ENCODE peak calls at places on chromosomes 7 and 10, in ten cellular contexts. One of them, this sample, is unnamed. For H3K4me1, the result is how much of the 10 kb centered on the place peaks cover.

GRCh38 chr7:140003913-140004382 is 58.8 kb downstream of the PARP12 start:
- DNase-seq in thoracic aorta: no peak
- DNase-seq in H9: peak
- DNase-seq in transverse colon: peak
- DNase-seq in OCI-LY7: peak
- DNase-seq in lower lobe of right lung: no peak
- DNase-seq in A549: peak
- DNase-seq in PC-3: peak
- DNase-seq in mucosa of descending colon: no peak
- DNase-seq in MM.1S: peak
- DNase-seq in this sample: peak

GRCh38 chr7:122637799-122638198 is 61.1 kb downstream of the RNF133 start:
- DNase-seq in mucosa of descending colon: no peak
- DNase-seq in PC-3: no peak
- DNase-seq in H9: no peak
- DNase-seq in thoracic aorta: no peak
- DNase-seq in transverse colon: no peak
- DNase-seq in OCI-LY7: no peak
- DNase-seq in lower lobe of right lung: no peak
- DNase-seq in A549: no peak
- DNase-seq in MM.1S: no peak
- DNase-seq in this sample: no peak

GRCh38 chr7:142111509-142111908 is at the start of gene MGAM2:
- DNase-seq in A549: no peak
- DNase-seq in mucosa of descending colon: no peak
- DNase-seq in H9: no peak
- DNase-seq in transverse colon: peak
- DNase-seq in MM.1S: no peak
- DNase-seq in lower lobe of right lung: no peak
- DNase-seq in thoracic aorta: no peak
- DNase-seq in PC-3: no peak
- DNase-seq in OCI-LY7: no peak
- DNase-seq in this sample: peak

GRCh38 chr7:157666530-157667040 is 329.8 kb downstream of the DNAJB6 start:
- DNase-seq in mucosa of descending colon: no peak
- DNase-seq in A549: no peak
- DNase-seq in lower lobe of right lung: no peak
- DNase-seq in H9: no peak
- DNase-seq in MM.1S: no peak
- DNase-seq in OCI-LY7: no peak
- DNase-seq in thoracic aorta: no peak
- DNase-seq in PC-3: no peak
- DNase-seq in transverse colon: no peak
- DNase-seq in this sample: no peak

GRCh38 chr7:158651968-158652555 is 52.5 kb downstream of the NCAPG2 start:
- DNase-seq in MM.1S: no peak
- DNase-seq in thoracic aorta: no peak
- DNase-seq in H9: no peak
- DNase-seq in OCI-LY7: no peak
- DNase-seq in lower lobe of right lung: no peak
- DNase-seq in mucosa of descending colon: no peak
- DNase-seq in A549: no peak
- DNase-seq in PC-3: no peak
- DNase-seq in transverse colon: no peak
- DNase-seq in this sample: no peak

GRCh38 chr10:97915761-97916160 is 66.1 kb downstream of the GOLGA7B start:
- DNase-seq in OCI-LY7: no peak
- DNase-seq in A549: no peak
- DNase-seq in lower lobe of right lung: peak
- DNase-seq in mucosa of descending colon: no peak
- DNase-seq in thoracic aorta: no peak
- DNase-seq in MM.1S: no peak
- DNase-seq in H9: no peak
- DNase-seq in transverse colon: no peak
- DNase-seq in PC-3: no peak
- DNase-seq in this sample: no peak

GRCh38 chr10:17749890-17750289 is 2.1 kb upstream of the TMEM236 start:
- DNase-seq in PC-3: no peak
- DNase-seq in thoracic aorta: no peak
- DNase-seq in lower lobe of right lung: no peak
- DNase-seq in transverse colon: no peak
- DNase-seq in MM.1S: no peak
- DNase-seq in OCI-LY7: no peak
- DNase-seq in mucosa of descending colon: no peak
- DNase-seq in A549: no peak
- DNase-seq in H9: no peak
- DNase-seq in this sample: no peak

GRCh38 chr7:100400656-100401055 is 27.4 kb downstream of the PILRA start:
- DNase-seq in thoracic aorta: no peak
- DNase-seq in MM.1S: no peak
- DNase-seq in transverse colon: no peak
- DNase-seq in H9: peak
- DNase-seq in OCI-LY7: peak
- DNase-seq in PC-3: no peak
- DNase-seq in mucosa of descending colon: no peak
- DNase-seq in lower lobe of right lung: no peak
- DNase-seq in A549: no peak
- DNase-seq in this sample: no peak

GRCh38 chr7:48971173-48971572 is 46.8 kb downstream of the CDC14C start:
- DNase-seq in transverse colon: no peak
- DNase-seq in A549: no peak
- DNase-seq in H9: no peak
- DNase-seq in MM.1S: no peak
- DNase-seq in thoracic aorta: no peak
- DNase-seq in PC-3: no peak
- DNase-seq in mucosa of descending colon: no peak
- DNase-seq in lower lobe of right lung: no peak
- DNase-seq in OCI-LY7: no peak
- DNase-seq in this sample: no peak

GRCh38 chr10:7756360-7756992 is 31.3 kb downstream of the KIN start:
- DNase-seq in PC-3: peak
- DNase-seq in H9: peak
- DNase-seq in lower lobe of right lung: no peak
- DNase-seq in transverse colon: peak
- DNase-seq in MM.1S: peak
- DNase-seq in A549: peak
- DNase-seq in thoracic aorta: no peak
- DNase-seq in OCI-LY7: peak
- DNase-seq in mucosa of descending colon: peak
- DNase-seq in this sample: peak

GRCh38 chr7:4683884-4684565 is 1.9 kb downstream of the FOXK1 start:
- DNase-seq in MM.1S: peak
- DNase-seq in thoracic aorta: no peak
- DNase-seq in H9: no peak
- DNase-seq in transverse colon: peak
- DNase-seq in A549: no peak
- DNase-seq in mucosa of descending colon: no peak
- DNase-seq in lower lobe of right lung: peak
- DNase-seq in OCI-LY7: peak
- DNase-seq in PC-3: peak
- DNase-seq in this sample: peak

GRCh38 chr10:29841724-29842649 is 207.2 kb upstream of the SVIL start:
- DNase-seq in mucosa of descending colon: no peak
- DNase-seq in MM.1S: no peak
- DNase-seq in transverse colon: peak
- DNase-seq in thoracic aorta: peak
- DNase-seq in H9: peak
- DNase-seq in A549: peak
- DNase-seq in PC-3: peak
- DNase-seq in lower lobe of right lung: peak
- DNase-seq in OCI-LY7: no peak
- DNase-seq in this sample: peak
- H3K4me1 ChIP-seq in mucosa of descending colon: under half
- H3K4me1 ChIP-seq in MM.1S: under half
- H3K4me1 ChIP-seq in transverse colon: under half
- H3K4me1 ChIP-seq in thoracic aorta: under half
- H3K4me1 ChIP-seq in H9: under half
- H3K4me1 ChIP-seq in A549: under half
- H3K4me1 ChIP-seq in PC-3: under half
- H3K4me1 ChIP-seq in lower lobe of right lung: under half
- H3K4me1 ChIP-seq in OCI-LY7: under half
- H3K4me1 ChIP-seq in this sample: under half

GRCh38 chr10:3764626-3765375 is 20.2 kb downstream of the KLF6 start:
- DNase-seq in thoracic aorta: no peak
- DNase-seq in mucosa of descending colon: no peak
- DNase-seq in H9: no peak
- DNase-seq in transverse colon: peak
- DNase-seq in A549: no peak
- DNase-seq in lower lobe of right lung: no peak
- DNase-seq in MM.1S: peak
- DNase-seq in PC-3: peak
- DNase-seq in OCI-LY7: peak
- DNase-seq in this sample: no peak
- H3K4me1 ChIP-seq in thoracic aorta: under half
- H3K4me1 ChIP-seq in mucosa of descending colon: under half
- H3K4me1 ChIP-seq in H9: under half
- H3K4me1 ChIP-seq in transverse colon: under half
- H3K4me1 ChIP-seq in A549: under half
- H3K4me1 ChIP-seq in lower lobe of right lung: under half
- H3K4me1 ChIP-seq in MM.1S: under half
- H3K4me1 ChIP-seq in PC-3: half or more
- H3K4me1 ChIP-seq in OCI-LY7: under half
- H3K4me1 ChIP-seq in this sample: under half

DNA sequence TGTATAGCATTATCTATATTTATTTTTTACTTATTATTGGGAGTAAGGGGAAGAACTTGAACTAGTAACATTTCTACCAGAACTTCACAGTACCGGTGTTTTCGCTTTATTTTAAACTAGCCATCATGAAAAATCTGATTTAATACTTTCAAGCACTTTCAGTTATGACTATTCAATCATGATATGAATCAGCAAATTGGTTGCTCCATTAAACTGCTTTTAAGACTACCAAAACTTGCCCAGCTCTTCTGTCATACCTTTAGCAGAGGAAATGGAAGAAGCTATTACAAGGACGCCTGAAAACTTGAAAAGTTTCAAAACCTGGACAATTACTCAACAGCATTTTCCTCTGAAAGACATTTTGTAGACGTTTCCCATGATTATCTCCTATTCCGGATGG is 2.1 kb downstream of the JAZF1 start:
- DNase-seq in A549: no peak
- DNase-seq in lower lobe of right lung: no peak
- DNase-seq in thoracic aorta: no peak
- DNase-seq in transverse colon: no peak
- DNase-seq in OCI-LY7: no peak
- DNase-seq in PC-3: peak
- DNase-seq in MM.1S: no peak
- DNase-seq in H9: no peak
- DNase-seq in mucosa of descending colon: no peak
- DNase-seq in this sample: no peak
- H3K4me1 ChIP-seq in A549: under half
- H3K4me1 ChIP-seq in lower lobe of right lung: under half
- H3K4me1 ChIP-seq in thoracic aorta: under half
- H3K4me1 ChIP-seq in transverse colon: under half
- H3K4me1 ChIP-seq in OCI-LY7: half or more
- H3K4me1 ChIP-seq in PC-3: under half
- H3K4me1 ChIP-seq in MM.1S: under half
- H3K4me1 ChIP-seq in H9: under half
- H3K4me1 ChIP-seq in mucosa of descending colon: under half
- H3K4me1 ChIP-seq in this sample: under half

DNA sequence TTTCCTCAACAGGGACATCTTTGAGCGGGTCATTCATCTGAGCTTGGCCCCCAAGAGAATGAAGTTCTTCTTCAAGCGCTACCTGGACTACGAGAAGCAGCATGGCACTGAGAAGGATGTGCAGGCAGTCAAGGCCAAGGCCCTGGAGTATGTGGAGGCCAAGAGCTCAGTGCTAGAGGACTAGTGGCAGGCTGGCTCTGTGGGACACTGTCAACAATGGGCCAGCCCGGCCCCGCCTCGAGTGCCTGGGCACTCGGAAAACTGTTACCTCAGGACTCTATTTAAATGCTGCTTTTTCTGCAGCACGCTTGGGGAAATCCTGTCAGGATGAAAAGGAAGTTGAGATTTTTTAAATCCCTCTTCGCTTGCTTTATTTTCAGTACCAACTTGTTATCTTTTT is 6.8 kb downstream of the CALHM2 start:
- DNase-seq in MM.1S: no peak
- DNase-seq in thoracic aorta: no peak
- DNase-seq in mucosa of descending colon: no peak
- DNase-seq in PC-3: no peak
- DNase-seq in OCI-LY7: no peak
- DNase-seq in lower lobe of right lung: no peak
- DNase-seq in H9: no peak
- DNase-seq in A549: no peak
- DNase-seq in transverse colon: no peak
- DNase-seq in this sample: no peak
- H3K4me1 ChIP-seq in MM.1S: under half
- H3K4me1 ChIP-seq in thoracic aorta: half or more
- H3K4me1 ChIP-seq in mucosa of descending colon: under half
- H3K4me1 ChIP-seq in PC-3: under half
- H3K4me1 ChIP-seq in OCI-LY7: under half
- H3K4me1 ChIP-seq in lower lobe of right lung: half or more
- H3K4me1 ChIP-seq in H9: under half
- H3K4me1 ChIP-seq in A549: under half
- H3K4me1 ChIP-seq in transverse colon: under half
- H3K4me1 ChIP-seq in this sample: under half

This sample was measured in small intestine.